ENCODE peak calls at places on chromosomes 4 and X, in ten cellular contexts. One of them, this sample, is unnamed.

GRCh38 chr4:25350561-25350960 is 26.5 kb upstream of the ANAPC4 start:
- DNase-seq in adrenal gland: no peak
- DNase-seq in tibial nerve: no peak
- DNase-seq in mesothelial cell of epicardium: no peak
- DNase-seq in K562: no peak
- DNase-seq in body of pancreas: no peak
- DNase-seq in GM20000: no peak
- DNase-seq in AG09309: no peak
- DNase-seq in neural progenitor cell: no peak
- DNase-seq in Calu3: no peak
- DNase-seq in this sample: no peak

GRCh38 chr4:87499415-87500106 is 29.6 kb downstream of the SPARCL1 start:
- DNase-seq in adrenal gland: no peak
- DNase-seq in tibial nerve: no peak
- DNase-seq in mesothelial cell of epicardium: no peak
- DNase-seq in K562: no peak
- DNase-seq in body of pancreas: no peak
- DNase-seq in GM20000: peak; percentile 29
- DNase-seq in AG09309: no peak
- DNase-seq in neural progenitor cell: no peak
- DNase-seq in Calu3: no peak
- DNase-seq in this sample: no peak

GRCh38 chr4:30938956-30939528 is 218.9 kb downstream of the PCDH7 start:
- DNase-seq in adrenal gland: no peak
- DNase-seq in tibial nerve: no peak
- DNase-seq in mesothelial cell of epicardium: no peak
- DNase-seq in K562: no peak
- DNase-seq in body of pancreas: no peak
- DNase-seq in GM20000: no peak
- DNase-seq in AG09309: no peak
- DNase-seq in neural progenitor cell: no peak
- DNase-seq in Calu3: no peak
- DNase-seq in this sample: no peak

GRCh38 chr4:41887821-41888699 is 47.2 kb upstream of the TMEM33 start:
- DNase-seq in adrenal gland: peak; percentile 75
- DNase-seq in tibial nerve: peak; percentile 60
- DNase-seq in mesothelial cell of epicardium: no peak
- DNase-seq in K562: peak; percentile 60
- DNase-seq in body of pancreas: peak; percentile 45
- DNase-seq in GM20000: no peak
- DNase-seq in AG09309: peak; percentile 18
- DNase-seq in neural progenitor cell: peak; percentile 61
- DNase-seq in Calu3: peak; percentile 34
- DNase-seq in this sample: peak; percentile 48

GRCh38 chr4:149951501-149951900 is 126.7 kb upstream of the DCLK2 start:
- DNase-seq in adrenal gland: no peak
- DNase-seq in tibial nerve: no peak
- DNase-seq in mesothelial cell of epicardium: no peak
- DNase-seq in K562: no peak
- DNase-seq in body of pancreas: no peak
- DNase-seq in GM20000: no peak
- DNase-seq in AG09309: no peak
- DNase-seq in neural progenitor cell: no peak
- DNase-seq in Calu3: no peak
- DNase-seq in this sample: no peak

GRCh38 chr4:48858130-48858529 is 27.2 kb downstream of the OCIAD1 start:
- DNase-seq in adrenal gland: no peak
- DNase-seq in tibial nerve: no peak
- DNase-seq in mesothelial cell of epicardium: no peak
- DNase-seq in K562: no peak
- DNase-seq in body of pancreas: no peak
- DNase-seq in GM20000: no peak
- DNase-seq in AG09309: no peak
- DNase-seq in neural progenitor cell: no peak
- DNase-seq in Calu3: no peak
- DNase-seq in this sample: no peak

GRCh38 chr4:104416725-104417363 is 77.8 kb downstream of the CXXC4 start:
- DNase-seq in adrenal gland: no peak
- DNase-seq in tibial nerve: no peak
- DNase-seq in mesothelial cell of epicardium: no peak
- DNase-seq in K562: no peak
- DNase-seq in body of pancreas: peak; percentile 36
- DNase-seq in GM20000: no peak
- DNase-seq in AG09309: no peak
- DNase-seq in neural progenitor cell: peak; percentile 58
- DNase-seq in Calu3: no peak
- DNase-seq in this sample: no peak

GRCh38 chr4:16225139-16225538 is 1.1 kb downstream of the TAPT1 start:
- DNase-seq in adrenal gland: no peak
- DNase-seq in tibial nerve: no peak
- DNase-seq in mesothelial cell of epicardium: no peak
- DNase-seq in K562: no peak
- DNase-seq in body of pancreas: no peak
- DNase-seq in GM20000: peak; percentile 31
- DNase-seq in AG09309: no peak
- DNase-seq in neural progenitor cell: no peak
- DNase-seq in Calu3: no peak
- DNase-seq in this sample: no peak

GRCh38 chr4:47221721-47222120 is 190.4 kb downstream of the GABRB1 start:
- DNase-seq in adrenal gland: no peak
- DNase-seq in tibial nerve: no peak
- DNase-seq in mesothelial cell of epicardium: no peak
- DNase-seq in K562: no peak
- DNase-seq in body of pancreas: no peak
- DNase-seq in GM20000: no peak
- DNase-seq in AG09309: no peak
- DNase-seq in neural progenitor cell: no peak
- DNase-seq in Calu3: no peak
- DNase-seq in this sample: no peak

GRCh38 chr4:39544580-39545315 is 17.5 kb upstream of the UGDH start:
- DNase-seq in adrenal gland: no peak
- DNase-seq in tibial nerve: no peak
- DNase-seq in mesothelial cell of epicardium: no peak
- DNase-seq in K562: no peak
- DNase-seq in body of pancreas: no peak
- DNase-seq in GM20000: no peak
- DNase-seq in AG09309: no peak
- DNase-seq in neural progenitor cell: no peak
- DNase-seq in Calu3: no peak
- DNase-seq in this sample: no peak

GRCh38 chr4:43337707-43338106 is 445.2 kb downstream of the GRXCR1 start:
- DNase-seq in adrenal gland: no peak
- DNase-seq in tibial nerve: no peak
- DNase-seq in mesothelial cell of epicardium: no peak
- DNase-seq in K562: no peak
- DNase-seq in body of pancreas: no peak
- DNase-seq in GM20000: no peak
- DNase-seq in AG09309: no peak
- DNase-seq in neural progenitor cell: no peak
- DNase-seq in Calu3: no peak
- DNase-seq in this sample: no peak

GRCh38 chr4:176302283-176303275 is 17.2 kb upstream of the SPCS3 start:
- DNase-seq in adrenal gland: no peak
- DNase-seq in tibial nerve: no peak
- DNase-seq in mesothelial cell of epicardium: no peak
- DNase-seq in K562: no peak
- DNase-seq in body of pancreas: no peak
- DNase-seq in GM20000: no peak
- DNase-seq in AG09309: peak; percentile 39
- DNase-seq in neural progenitor cell: no peak
- DNase-seq in Calu3: no peak
- DNase-seq in this sample: no peak

GRCh38 chr4:1458581-1458980 is 52.3 kb upstream of the NKX1-1 start:
- DNase-seq in adrenal gland: no peak
- DNase-seq in tibial nerve: no peak
- DNase-seq in mesothelial cell of epicardium: no peak
- DNase-seq in K562: no peak
- DNase-seq in body of pancreas: no peak
- DNase-seq in GM20000: no peak
- DNase-seq in AG09309: no peak
- DNase-seq in neural progenitor cell: no peak
- DNase-seq in Calu3: no peak
- DNase-seq in this sample: no peak

GRCh38 chr4:48831532-48832015 is 686 bp downstream of the OCIAD1 start:
- DNase-seq in adrenal gland: no peak
- DNase-seq in tibial nerve: no peak
- DNase-seq in mesothelial cell of epicardium: no peak
- DNase-seq in K562: no peak
- DNase-seq in body of pancreas: no peak
- DNase-seq in GM20000: peak; percentile 10
- DNase-seq in AG09309: no peak
- DNase-seq in neural progenitor cell: no peak
- DNase-seq in Calu3: no peak
- DNase-seq in this sample: no peak

GRCh38 chr4:98706200-98706813 is 47.9 kb upstream of the TSPAN5 start:
- DNase-seq in adrenal gland: no peak
- DNase-seq in tibial nerve: no peak
- DNase-seq in mesothelial cell of epicardium: no peak
- DNase-seq in K562: no peak
- DNase-seq in body of pancreas: no peak
- DNase-seq in GM20000: no peak
- DNase-seq in AG09309: no peak
- DNase-seq in neural progenitor cell: no peak
- DNase-seq in Calu3: no peak
- DNase-seq in this sample: no peak

GRCh38 chr4:100849319-100849718 is 331.5 kb upstream of the EMCN start:
- DNase-seq in adrenal gland: no peak
- DNase-seq in tibial nerve: no peak
- DNase-seq in mesothelial cell of epicardium: no peak
- DNase-seq in K562: no peak
- DNase-seq in body of pancreas: no peak
- DNase-seq in GM20000: no peak
- DNase-seq in AG09309: no peak
- DNase-seq in neural progenitor cell: peak; percentile 22
- DNase-seq in Calu3: no peak
- DNase-seq in this sample: no peak

DNA sequence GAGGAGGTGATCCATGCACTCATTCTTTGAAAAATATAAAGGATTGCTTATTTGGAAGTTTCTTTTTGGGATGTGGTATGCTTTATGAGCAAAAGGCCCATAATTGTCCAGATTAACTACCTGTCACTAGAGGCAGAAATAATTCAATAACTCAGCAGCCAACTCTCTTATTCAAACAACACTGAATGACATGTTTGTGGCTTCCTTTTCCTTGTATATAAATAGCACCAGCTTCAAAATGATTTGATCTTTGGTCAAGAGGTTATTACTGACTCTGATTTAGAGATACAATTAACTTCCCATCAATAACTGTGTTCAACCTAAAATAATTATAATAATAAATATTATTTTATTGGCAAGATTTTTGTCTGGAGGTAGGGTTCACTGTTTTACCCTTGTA is 232.3 kb downstream of the AFF2 start:
- DNase-seq in adrenal gland: no peak
- DNase-seq in tibial nerve: no peak
- DNase-seq in mesothelial cell of epicardium: no peak
- DNase-seq in K562: no peak
- DNase-seq in body of pancreas: no peak
- DNase-seq in GM20000: no peak
- DNase-seq in AG09309: no peak
- DNase-seq in neural progenitor cell: no peak
- DNase-seq in Calu3: no peak
- DNase-seq in this sample: no peak
- TF ChIP-seq CTCF in adrenal gland: no peak
- TF ChIP-seq CTCF in tibial nerve: no peak
- TF ChIP-seq CTCF in mesothelial cell of epicardium: no peak
- TF ChIP-seq CTCF in K562: no peak
- TF ChIP-seq CTCF in body of pancreas: no peak
- TF ChIP-seq CTCF in GM20000: no peak
- TF ChIP-seq CTCF in AG09309: no peak
- TF ChIP-seq CTCF in neural progenitor cell: no peak
- TF ChIP-seq CTCF in Calu3: no peak
- TF ChIP-seq CTCF in this sample: no peak

DNA sequence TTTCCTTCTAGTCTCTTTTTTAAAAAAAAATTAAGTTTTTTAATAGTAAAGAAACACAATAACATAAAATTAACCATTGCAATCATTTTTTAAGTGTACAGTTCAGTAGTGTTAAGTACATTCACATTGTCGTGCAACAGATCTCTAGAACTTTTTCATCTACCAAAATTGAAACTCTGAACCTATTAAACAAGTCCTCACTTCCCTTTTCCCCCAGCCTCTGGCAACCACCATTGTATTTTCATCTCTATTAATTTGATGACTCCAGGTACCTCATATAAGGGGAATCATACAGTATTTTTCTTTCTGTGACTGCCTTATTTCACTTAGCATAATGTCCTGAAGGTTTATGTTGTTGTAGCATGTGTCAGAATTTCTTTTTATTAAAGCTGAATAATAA is 31.8 kb downstream of the MSL3 start:
- DNase-seq in adrenal gland: no peak
- DNase-seq in tibial nerve: no peak
- DNase-seq in mesothelial cell of epicardium: no peak
- DNase-seq in K562: no peak
- DNase-seq in body of pancreas: no peak
- DNase-seq in GM20000: no peak
- DNase-seq in AG09309: no peak
- DNase-seq in neural progenitor cell: no peak
- DNase-seq in Calu3: no peak
- DNase-seq in this sample: no peak
- TF ChIP-seq CTCF in adrenal gland: no peak
- TF ChIP-seq CTCF in tibial nerve: no peak
- TF ChIP-seq CTCF in mesothelial cell of epicardium: no peak
- TF ChIP-seq CTCF in K562: no peak
- TF ChIP-seq CTCF in body of pancreas: no peak
- TF ChIP-seq CTCF in GM20000: no peak
- TF ChIP-seq CTCF in AG09309: no peak
- TF ChIP-seq CTCF in neural progenitor cell: no peak
- TF ChIP-seq CTCF in Calu3: no peak
- TF ChIP-seq CTCF in this sample: no peak

DNA sequence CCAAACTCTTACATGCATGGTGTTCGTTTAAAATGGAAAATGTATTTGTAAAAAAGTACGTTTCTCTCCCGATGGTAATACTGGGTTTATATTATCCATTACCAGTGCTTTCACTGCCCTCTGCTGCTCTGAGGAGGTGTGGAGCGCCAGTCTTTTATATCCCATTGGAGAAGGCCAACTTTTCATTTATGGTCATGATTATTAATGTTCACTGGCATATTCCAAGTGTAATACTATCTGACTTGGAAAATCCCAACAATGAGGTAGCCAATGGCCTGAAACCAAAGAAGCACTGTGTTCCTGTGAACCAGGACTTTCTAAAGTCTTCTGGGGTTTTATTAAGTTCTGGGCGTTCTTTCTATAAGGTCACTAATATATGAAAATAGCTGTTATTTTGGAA is 80.7 kb downstream of the SYNPO2 start:
- DNase-seq in adrenal gland: peak; percentile 63
- DNase-seq in tibial nerve: peak; percentile 80
- DNase-seq in mesothelial cell of epicardium: no peak
- DNase-seq in K562: peak; percentile 28
- DNase-seq in body of pancreas: peak; percentile 72
- DNase-seq in GM20000: no peak
- DNase-seq in AG09309: no peak
- DNase-seq in neural progenitor cell: peak; percentile 44
- DNase-seq in Calu3: peak; percentile 37
- DNase-seq in this sample: peak; percentile 24
- TF ChIP-seq CTCF in adrenal gland: peak; percentile 78
- TF ChIP-seq CTCF in tibial nerve: peak; percentile 37
- TF ChIP-seq CTCF in mesothelial cell of epicardium: no peak
- TF ChIP-seq CTCF in K562: peak; percentile 45
- TF ChIP-seq CTCF in body of pancreas: peak; percentile 44
- TF ChIP-seq CTCF in GM20000: peak; percentile 7
- TF ChIP-seq CTCF in AG09309: peak; percentile 73
- TF ChIP-seq CTCF in neural progenitor cell: peak; percentile 59
- TF ChIP-seq CTCF in Calu3: no peak
- TF ChIP-seq CTCF in this sample: no peak

GRCh38 chrX:140022482-140022881 is 57.2 kb upstream of the CXorf66 start:
- DNase-seq in adrenal gland: no peak
- DNase-seq in tibial nerve: no peak
- DNase-seq in mesothelial cell of epicardium: no peak
- DNase-seq in K562: no peak
- DNase-seq in body of pancreas: no peak
- DNase-seq in GM20000: no peak
- DNase-seq in AG09309: no peak
- DNase-seq in neural progenitor cell: no peak
- DNase-seq in Calu3: no peak
- DNase-seq in this sample: no peak
- TF ChIP-seq CTCF in adrenal gland: no peak
- TF ChIP-seq CTCF in tibial nerve: no peak
- TF ChIP-seq CTCF in mesothelial cell of epicardium: no peak
- TF ChIP-seq CTCF in K562: no peak
- TF ChIP-seq CTCF in body of pancreas: no peak
- TF ChIP-seq CTCF in GM20000: no peak
- TF ChIP-seq CTCF in AG09309: no peak
- TF ChIP-seq CTCF in neural progenitor cell: no peak
- TF ChIP-seq CTCF in Calu3: no peak
- TF ChIP-seq CTCF in this sample: no peak

This sample was measured in endothelial cell.